ENCODE peak calls at places on chromosome 16, in four cellular contexts. Y, R, P and F are unnamed samples.

GRCh38 chr16:57146735-57147134 is 39.1 kb downstream of the PSME3IP1 start:
- DNase-seq in Y (no peak), R (no peak), P (no peak), F (no peak)

GRCh38 chr16:70573451-70574121 is 50.0 kb downstream of the SF3B3 start:
- DNase-seq in Y (no peak), R (no peak), P (no peak), F (no peak)

GRCh38 chr16:86224126-86224525 is 286.2 kb upstream of the FOXF1 start:
- DNase-seq in Y (no peak), R (no peak), P (no peak), F (no peak)

GRCh38 chr16:11636172-11636721 is 32.0 kb upstream of the SNN start:
- DNase-seq in Y (no peak), R (no peak), P (no peak), F (no peak)

GRCh38 chr16:87063543-87063942 is 253.6 kb downstream of the C16orf95 start:
- DNase-seq in Y (no peak), R (no peak), P (no peak), F (no peak)

GRCh38 chr16:58508671-58509251 is 6.6 kb upstream of the SETD6 start:
- DNase-seq in Y (no peak), R (no peak), P (no peak), F (no peak)

GRCh38 chr16:84593825-84594724 is 23.8 kb downstream of the COTL1 start:
- DNase-seq in Y (no peak), R (peak; percentile 75), P (peak; percentile 82), F (no peak)

GRCh38 chr16:11233727-11234376 is 22.2 kb downstream of the SOCS1 start:
- DNase-seq in Y (peak; percentile 43), R (no peak), P (no peak), F (no peak)

GRCh38 chr16:31868701-31869167 is 4.9 kb upstream of the ZNF267 start:
- DNase-seq in Y (peak; percentile 62), R (peak; percentile 55), P (no peak), F (peak; percentile 54)

GRCh38 chr16:81932668-81933067 is 78.6 kb downstream of the SDR42E1 start:
- DNase-seq in Y (no peak), R (no peak), P (no peak), F (no peak)

GRCh38 chr16:3008749-3009088 is 4.0 kb upstream of the CLDN9 start:
- DNase-seq in Y (no peak), R (no peak), P (no peak), F (no peak)

GRCh38 chr16:81413245-81413990 is 31.2 kb upstream of the CMIP start:
- DNase-seq in Y (no peak), R (no peak), P (no peak), F (no peak)

GRCh38 chr16:12583237-12583897 is 220.3 kb downstream of the CPPED1 start:
- DNase-seq in Y (no peak), R (no peak), P (no peak), F (no peak)

GRCh38 chr16:11163761-11164261 is 92.2 kb downstream of the SOCS1 start:
- DNase-seq in Y (no peak), R (no peak), P (no peak), F (no peak)

GRCh38 chr16:50046853-50047252 is 18.9 kb upstream of the HEATR3 start:
- DNase-seq in Y (no peak), R (no peak), P (no peak), F (no peak)

GRCh38 chr16:17364319-17365210 is 106.2 kb downstream of the XYLT1 start:
- DNase-seq in Y (no peak), R (peak; percentile 49), P (no peak), F (no peak)

GRCh38 chr16:69732101-69732500 is 5.7 kb upstream of the NQO1 start:
- DNase-seq in Y (no peak), R (no peak), P (no peak), F (no peak)

GRCh38 chr16:47777191-47777590 is 316.1 kb downstream of the PHKB start:
- DNase-seq in Y (no peak), R (no peak), P (no peak), F (no peak)

GRCh38 chr16:3188925-3189825 is 1.2 kb downstream of the OR1F1 start:
- DNase-seq in Y (no peak), R (no peak), P (peak; percentile 33), F (peak; percentile 68)

GRCh38 chr16:56241596-56241995 is 50.3 kb downstream of the GNAO1 start:
- DNase-seq in Y (no peak), R (no peak), P (no peak), F (no peak)

GRCh38 chr16:79628501-79628975 is 28.0 kb upstream of the MAF start:
- DNase-seq in Y (peak; percentile 9), R (no peak), P (peak; percentile 6), F (no peak)

GRCh38 chr16:401468-402348 is at the start of gene DECR2:
- DNase-seq in Y (peak; percentile 99), R (peak; percentile 99), P (peak; percentile 95), F (peak; percentile 95)

GRCh38 chr16:20897253-20897896 is 2.8 kb downstream of the DCUN1D3 start:
- DNase-seq in Y (no peak), R (no peak), P (no peak), F (no peak)

GRCh38 chr16:75111514-75112280 is 4.9 kb downstream of the LDHD start:
- DNase-seq in Y (no peak), R (no peak), P (no peak), F (no peak)

GRCh38 chr16:70691223-70692129 is 5.6 kb upstream of the MTSS2 start:
- DNase-seq in Y (no peak), R (no peak), P (no peak), F (no peak)

GRCh38 chr16:48003226-48003907 is 152.4 kb downstream of the ABCC12 start:
- DNase-seq in Y (no peak), R (no peak), P (no peak), F (no peak)

GRCh38 chr16:648071-648785 is 937 bp upstream of the WDR90 start:
- DNase-seq in Y (no peak), R (peak; percentile 29), P (peak; percentile 78), F (peak; percentile 79)

GRCh38 chr16:80273635-80274538 is 266.9 kb upstream of the DYNLRB2 start:
- DNase-seq in Y (no peak), R (no peak), P (no peak), F (no peak)

GRCh38 chr16:7505495-7505894 is 172.8 kb downstream of the RBFOX1 start:
- DNase-seq in Y (no peak), R (no peak), P (no peak), F (no peak)